ENCODE peak calls at places on chromosomes 3 and 15, in eight cellular contexts. One of them, this sample, is unnamed.

GRCh38 chr3:98952404-98952803 is 50.9 kb upstream of the DCBLD2 start:
- DNase-seq in OCI-LY7: no peak
- DNase-seq in lower lobe of right lung: no peak
- DNase-seq in Peyer's patch: no peak
- DNase-seq in neuronal stem cell: no peak
- DNase-seq in substantia nigra: no peak
- DNase-seq in AG04450: no peak
- DNase-seq in colonic mucosa: no peak
- DNase-seq in this sample: no peak

GRCh38 chr3:52289747-52290595 is 2.3 kb downstream of the GLYCTK start:
- DNase-seq in OCI-LY7: no peak
- DNase-seq in lower lobe of right lung: peak
- DNase-seq in Peyer's patch: no peak
- DNase-seq in neuronal stem cell: no peak
- DNase-seq in substantia nigra: no peak
- DNase-seq in AG04450: no peak
- DNase-seq in colonic mucosa: peak
- DNase-seq in this sample: no peak

GRCh38 chr3:115512565-115513410 is 110.5 kb upstream of the GAP43 start:
- DNase-seq in OCI-LY7: no peak
- DNase-seq in lower lobe of right lung: peak
- DNase-seq in Peyer's patch: no peak
- DNase-seq in neuronal stem cell: peak
- DNase-seq in substantia nigra: no peak
- DNase-seq in AG04450: no peak
- DNase-seq in colonic mucosa: no peak
- DNase-seq in this sample: peak

GRCh38 chr3:112802338-112802737 is 44.3 kb downstream of the CD200R1L start:
- DNase-seq in OCI-LY7: no peak
- DNase-seq in lower lobe of right lung: no peak
- DNase-seq in Peyer's patch: no peak
- DNase-seq in neuronal stem cell: no peak
- DNase-seq in substantia nigra: no peak
- DNase-seq in AG04450: no peak
- DNase-seq in colonic mucosa: no peak
- DNase-seq in this sample: no peak

GRCh38 chr3:157442729-157443128 is 6.1 kb downstream of the PTX3 start:
- DNase-seq in OCI-LY7: no peak
- DNase-seq in lower lobe of right lung: no peak
- DNase-seq in Peyer's patch: no peak
- DNase-seq in neuronal stem cell: no peak
- DNase-seq in substantia nigra: no peak
- DNase-seq in AG04450: no peak
- DNase-seq in colonic mucosa: no peak
- DNase-seq in this sample: no peak

GRCh38 chr3:129703913-129704312 is 97.4 kb upstream of the PLXND1 start:
- DNase-seq in OCI-LY7: no peak
- DNase-seq in lower lobe of right lung: no peak
- DNase-seq in Peyer's patch: no peak
- DNase-seq in neuronal stem cell: no peak
- DNase-seq in substantia nigra: no peak
- DNase-seq in AG04450: no peak
- DNase-seq in colonic mucosa: no peak
- DNase-seq in this sample: no peak

GRCh38 chr3:31295150-31295765 is 237.5 kb upstream of the STT3B start:
- DNase-seq in OCI-LY7: no peak
- DNase-seq in lower lobe of right lung: no peak
- DNase-seq in Peyer's patch: no peak
- DNase-seq in neuronal stem cell: no peak
- DNase-seq in substantia nigra: no peak
- DNase-seq in AG04450: no peak
- DNase-seq in colonic mucosa: no peak
- DNase-seq in this sample: no peak

GRCh38 chr3:181327349-181327748 is 337.8 kb upstream of the DNAJC19 start:
- DNase-seq in OCI-LY7: no peak
- DNase-seq in lower lobe of right lung: no peak
- DNase-seq in Peyer's patch: no peak
- DNase-seq in neuronal stem cell: no peak
- DNase-seq in substantia nigra: no peak
- DNase-seq in AG04450: no peak
- DNase-seq in colonic mucosa: no peak
- DNase-seq in this sample: no peak

GRCh38 chr15:56496635-56497034 is 31.7 kb upstream of the MNS1 start:
- DNase-seq in OCI-LY7: peak
- DNase-seq in lower lobe of right lung: no peak
- DNase-seq in Peyer's patch: no peak
- DNase-seq in neuronal stem cell: peak
- DNase-seq in substantia nigra: no peak
- DNase-seq in AG04450: peak
- DNase-seq in colonic mucosa: no peak
- DNase-seq in this sample: no peak

GRCh38 chr3:129723558-129724324 is 117.3 kb upstream of the PLXND1 start:
- DNase-seq in OCI-LY7: no peak
- DNase-seq in lower lobe of right lung: no peak
- DNase-seq in Peyer's patch: no peak
- DNase-seq in neuronal stem cell: no peak
- DNase-seq in substantia nigra: no peak
- DNase-seq in AG04450: peak
- DNase-seq in colonic mucosa: peak
- DNase-seq in this sample: no peak

GRCh38 chr15:43256341-43256740 is 10.4 kb downstream of the TGM5 start:
- DNase-seq in OCI-LY7: no peak
- DNase-seq in lower lobe of right lung: no peak
- DNase-seq in Peyer's patch: no peak
- DNase-seq in neuronal stem cell: no peak
- DNase-seq in substantia nigra: no peak
- DNase-seq in AG04450: no peak
- DNase-seq in colonic mucosa: no peak
- DNase-seq in this sample: no peak

GRCh38 chr3:161371441-161372320 is at the start of gene SPTSSB:
- DNase-seq in OCI-LY7: no peak
- DNase-seq in lower lobe of right lung: peak
- DNase-seq in Peyer's patch: no peak
- DNase-seq in neuronal stem cell: peak
- DNase-seq in substantia nigra: no peak
- DNase-seq in AG04450: no peak
- DNase-seq in colonic mucosa: peak
- DNase-seq in this sample: peak

GRCh38 chr3:46934508-46935167 is 41.9 kb downstream of the CCDC12 start:
- DNase-seq in OCI-LY7: no peak
- DNase-seq in lower lobe of right lung: peak
- DNase-seq in Peyer's patch: no peak
- DNase-seq in neuronal stem cell: no peak
- DNase-seq in substantia nigra: no peak
- DNase-seq in AG04450: no peak
- DNase-seq in colonic mucosa: no peak
- DNase-seq in this sample: no peak

GRCh38 chr3:61573441-61573840 is 12.1 kb downstream of the PTPRG start:
- DNase-seq in OCI-LY7: no peak
- DNase-seq in lower lobe of right lung: no peak
- DNase-seq in Peyer's patch: no peak
- DNase-seq in neuronal stem cell: no peak
- DNase-seq in substantia nigra: no peak
- DNase-seq in AG04450: no peak
- DNase-seq in colonic mucosa: no peak
- DNase-seq in this sample: no peak

GRCh38 chr3:115836944-115837343 is 213.6 kb downstream of the GAP43 start:
- DNase-seq in OCI-LY7: peak
- DNase-seq in lower lobe of right lung: no peak
- DNase-seq in Peyer's patch: no peak
- DNase-seq in neuronal stem cell: no peak
- DNase-seq in substantia nigra: no peak
- DNase-seq in AG04450: no peak
- DNase-seq in colonic mucosa: no peak
- DNase-seq in this sample: no peak

GRCh38 chr15:51801391-51801835 is 28.0 kb upstream of the TMOD3 start:
- DNase-seq in OCI-LY7: peak
- DNase-seq in lower lobe of right lung: no peak
- DNase-seq in Peyer's patch: no peak
- DNase-seq in neuronal stem cell: peak
- DNase-seq in substantia nigra: no peak
- DNase-seq in AG04450: no peak
- DNase-seq in colonic mucosa: no peak
- DNase-seq in this sample: no peak

GRCh38 chr15:90640862-90641261 is 76.3 kb upstream of the BLM start:
- DNase-seq in OCI-LY7: no peak
- DNase-seq in lower lobe of right lung: peak
- DNase-seq in Peyer's patch: no peak
- DNase-seq in neuronal stem cell: no peak
- DNase-seq in substantia nigra: no peak
- DNase-seq in AG04450: no peak
- DNase-seq in colonic mucosa: no peak
- DNase-seq in this sample: no peak

GRCh38 chr3:183810643-183811594 is 14.5 kb downstream of the MAP6D1 start:
- DNase-seq in OCI-LY7: no peak
- DNase-seq in lower lobe of right lung: no peak
- DNase-seq in Peyer's patch: no peak
- DNase-seq in neuronal stem cell: no peak
- DNase-seq in substantia nigra: no peak
- DNase-seq in AG04450: no peak
- DNase-seq in colonic mucosa: no peak
- DNase-seq in this sample: no peak

GRCh38 chr3:16104161-16104560 is 70.3 kb upstream of the GALNT15 start:
- DNase-seq in OCI-LY7: no peak
- DNase-seq in lower lobe of right lung: no peak
- DNase-seq in Peyer's patch: no peak
- DNase-seq in neuronal stem cell: no peak
- DNase-seq in substantia nigra: no peak
- DNase-seq in AG04450: no peak
- DNase-seq in colonic mucosa: no peak
- DNase-seq in this sample: no peak

GRCh38 chr3:145678401-145678800 is 482.6 kb downstream of the PLOD2 start:
- DNase-seq in OCI-LY7: no peak
- DNase-seq in lower lobe of right lung: no peak
- DNase-seq in Peyer's patch: no peak
- DNase-seq in neuronal stem cell: no peak
- DNase-seq in substantia nigra: no peak
- DNase-seq in AG04450: no peak
- DNase-seq in colonic mucosa: no peak
- DNase-seq in this sample: no peak

GRCh38 chr3:104878395-104878794 is 488.3 kb upstream of the ALCAM start:
- DNase-seq in OCI-LY7: no peak
- DNase-seq in lower lobe of right lung: no peak
- DNase-seq in Peyer's patch: no peak
- DNase-seq in neuronal stem cell: no peak
- DNase-seq in substantia nigra: no peak
- DNase-seq in AG04450: no peak
- DNase-seq in colonic mucosa: no peak
- DNase-seq in this sample: no peak

DNA sequence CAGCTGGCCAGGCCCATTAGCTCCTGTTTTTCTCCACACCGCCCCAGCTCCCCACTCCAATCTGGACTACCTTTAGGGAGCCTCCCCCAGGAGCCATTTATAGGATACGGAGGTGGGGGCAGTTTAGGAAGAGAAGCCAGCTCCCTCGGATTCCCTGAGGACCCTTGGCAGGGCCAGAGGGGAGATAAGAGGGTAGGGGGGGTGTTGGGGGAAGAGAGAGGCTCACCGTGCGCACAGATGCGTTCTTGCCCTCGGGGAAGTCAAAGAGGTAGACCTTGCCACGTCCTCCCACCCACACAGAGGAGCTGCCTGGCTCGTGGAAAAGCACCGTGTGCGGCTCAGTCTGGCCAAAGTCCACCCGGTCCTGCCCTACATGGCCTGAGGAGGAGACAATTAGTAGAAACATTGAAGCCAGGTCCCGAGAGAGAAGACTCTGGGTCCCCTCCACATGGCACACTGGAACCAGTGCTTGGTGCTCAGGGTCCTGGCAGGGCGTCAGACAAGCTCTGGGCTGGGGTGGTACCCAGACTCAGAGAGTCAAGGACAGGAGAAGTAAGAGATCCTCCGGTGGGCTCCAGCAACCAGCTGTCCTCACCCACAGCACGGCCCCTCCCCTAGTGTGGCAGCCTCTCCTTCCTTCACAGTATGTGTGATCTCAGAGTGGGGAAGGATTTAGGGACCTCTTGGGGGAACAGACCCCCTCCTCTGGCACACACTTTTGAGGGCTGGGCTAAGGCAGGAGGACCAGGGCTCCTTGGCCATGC is 15.0 kb downstream of the SEMA7A start:
- DNase-seq in OCI-LY7: no peak
- DNase-seq in lower lobe of right lung: no peak
- DNase-seq in Peyer's patch: no peak
- DNase-seq in neuronal stem cell: no peak
- DNase-seq in substantia nigra: no peak
- DNase-seq in AG04450: no peak
- DNase-seq in colonic mucosa: no peak
- DNase-seq in this sample: no peak
- H3K27ac ChIP-seq in OCI-LY7: no peak
- H3K27ac ChIP-seq in lower lobe of right lung: no peak
- H3K27ac ChIP-seq in Peyer's patch: no peak
- H3K27ac ChIP-seq in neuronal stem cell: no peak
- H3K27ac ChIP-seq in substantia nigra: peak
- H3K27ac ChIP-seq in AG04450: peak
- H3K27ac ChIP-seq in colonic mucosa: no peak
- H3K27ac ChIP-seq in this sample: no peak

DNA sequence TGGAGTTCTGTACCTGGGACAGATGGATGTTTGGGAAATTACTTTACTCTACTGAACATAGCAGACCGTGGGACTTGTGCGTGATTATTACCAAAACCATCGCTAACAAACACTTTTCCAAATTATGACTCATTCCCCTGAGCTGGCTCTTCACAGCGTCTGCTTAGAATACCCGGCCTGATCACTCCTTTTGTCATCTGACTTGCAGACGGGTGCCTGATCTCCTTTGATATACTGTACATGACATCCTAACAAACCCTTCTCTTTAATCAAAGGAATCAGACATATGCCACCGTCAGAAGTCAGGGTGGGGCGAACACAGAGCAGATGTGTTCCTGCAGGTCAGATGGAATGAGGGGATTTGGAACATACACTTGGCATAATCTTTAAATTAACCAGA is 48.5 kb upstream of the SH3GL3 start:
- DNase-seq in OCI-LY7: no peak
- DNase-seq in lower lobe of right lung: no peak
- DNase-seq in Peyer's patch: no peak
- DNase-seq in neuronal stem cell: no peak
- DNase-seq in substantia nigra: no peak
- DNase-seq in AG04450: no peak
- DNase-seq in colonic mucosa: no peak
- DNase-seq in this sample: no peak
- H3K27ac ChIP-seq in OCI-LY7: no peak
- H3K27ac ChIP-seq in lower lobe of right lung: no peak
- H3K27ac ChIP-seq in Peyer's patch: no peak
- H3K27ac ChIP-seq in neuronal stem cell: no peak
- H3K27ac ChIP-seq in substantia nigra: no peak
- H3K27ac ChIP-seq in AG04450: no peak
- H3K27ac ChIP-seq in colonic mucosa: no peak
- H3K27ac ChIP-seq in this sample: no peak

GRCh38 chr3:182628531-182628930 is 164.8 kb upstream of the ATP11B start:
- DNase-seq in OCI-LY7: no peak
- DNase-seq in lower lobe of right lung: no peak
- DNase-seq in Peyer's patch: no peak
- DNase-seq in neuronal stem cell: no peak
- DNase-seq in substantia nigra: no peak
- DNase-seq in AG04450: no peak
- DNase-seq in colonic mucosa: no peak
- DNase-seq in this sample: no peak
- H3K27ac ChIP-seq in OCI-LY7: no peak
- H3K27ac ChIP-seq in lower lobe of right lung: no peak
- H3K27ac ChIP-seq in Peyer's patch: no peak
- H3K27ac ChIP-seq in neuronal stem cell: no peak
- H3K27ac ChIP-seq in substantia nigra: no peak
- H3K27ac ChIP-seq in AG04450: no peak
- H3K27ac ChIP-seq in colonic mucosa: no peak
- H3K27ac ChIP-seq in this sample: no peak

GRCh38 chr3:11198495-11198894 is 44.2 kb downstream of the HRH1 start:
- DNase-seq in OCI-LY7: no peak
- DNase-seq in lower lobe of right lung: no peak
- DNase-seq in Peyer's patch: no peak
- DNase-seq in neuronal stem cell: no peak
- DNase-seq in substantia nigra: no peak
- DNase-seq in AG04450: no peak
- DNase-seq in colonic mucosa: no peak
- DNase-seq in this sample: no peak
- H3K27ac ChIP-seq in OCI-LY7: no peak
- H3K27ac ChIP-seq in lower lobe of right lung: no peak
- H3K27ac ChIP-seq in Peyer's patch: no peak
- H3K27ac ChIP-seq in neuronal stem cell: no peak
- H3K27ac ChIP-seq in substantia nigra: no peak
- H3K27ac ChIP-seq in AG04450: no peak
- H3K27ac ChIP-seq in colonic mucosa: no peak
- H3K27ac ChIP-seq in this sample: no peak